ENCODE peak calls at places on chromosomes 4 and X, in nine cellular contexts. One of them, this sample, is unnamed.

GRCh38 chrX:132270699-132271098 is 51.5 kb upstream of the RAP2C start:
- ATAC-seq in upper lobe of right lung: peak; percentile 26
- ATAC-seq in T-helper 17 cell: no peak
- ATAC-seq in heart right ventricle: peak; percentile 43
- ATAC-seq in effector memory CD8-positive, alpha-beta T cell: no peak
- ATAC-seq in activated B cell treated with CpG ODN at 0.5 μM for 24 hours: no peak
- ATAC-seq in foreskin keratinocyte: peak; percentile 96
- ATAC-seq in CD4-positive, alpha-beta T cell: no peak
- ATAC-seq in Panc1: no peak
- ATAC-seq in this sample: no peak

GRCh38 chr4:42914937-42915336 is 22.4 kb downstream of the GRXCR1 start:
- ATAC-seq in upper lobe of right lung: no peak
- ATAC-seq in T-helper 17 cell: no peak
- ATAC-seq in heart right ventricle: no peak
- ATAC-seq in effector memory CD8-positive, alpha-beta T cell: no peak
- ATAC-seq in activated B cell treated with CpG ODN at 0.5 μM for 24 hours: no peak
- ATAC-seq in foreskin keratinocyte: no peak
- ATAC-seq in CD4-positive, alpha-beta T cell: no peak
- ATAC-seq in Panc1: no peak
- ATAC-seq in this sample: no peak

GRCh38 chrX:40729923-40730584 is 5.3 kb downstream of the MED14 start:
- ATAC-seq in upper lobe of right lung: peak; percentile 57
- ATAC-seq in T-helper 17 cell: no peak
- ATAC-seq in heart right ventricle: no peak
- ATAC-seq in effector memory CD8-positive, alpha-beta T cell: no peak
- ATAC-seq in activated B cell treated with CpG ODN at 0.5 μM for 24 hours: peak; percentile 41
- ATAC-seq in foreskin keratinocyte: no peak
- ATAC-seq in CD4-positive, alpha-beta T cell: no peak
- ATAC-seq in Panc1: no peak
- ATAC-seq in this sample: no peak

GRCh38 chr4:1969928-1970723 is 38.6 kb downstream of the NELFA start:
- ATAC-seq in upper lobe of right lung: no peak
- ATAC-seq in T-helper 17 cell: no peak
- ATAC-seq in heart right ventricle: no peak
- ATAC-seq in effector memory CD8-positive, alpha-beta T cell: no peak
- ATAC-seq in activated B cell treated with CpG ODN at 0.5 μM for 24 hours: no peak
- ATAC-seq in foreskin keratinocyte: no peak
- ATAC-seq in CD4-positive, alpha-beta T cell: no peak
- ATAC-seq in Panc1: no peak
- ATAC-seq in this sample: no peak

GRCh38 chrX:44931441-44931973 is 58.5 kb downstream of the KDM6A start:
- ATAC-seq in upper lobe of right lung: no peak
- ATAC-seq in T-helper 17 cell: no peak
- ATAC-seq in heart right ventricle: no peak
- ATAC-seq in effector memory CD8-positive, alpha-beta T cell: peak; percentile 24
- ATAC-seq in activated B cell treated with CpG ODN at 0.5 μM for 24 hours: no peak
- ATAC-seq in foreskin keratinocyte: no peak
- ATAC-seq in CD4-positive, alpha-beta T cell: no peak
- ATAC-seq in Panc1: no peak
- ATAC-seq in this sample: no peak

GRCh38 chr4:23613782-23614181 is 276.1 kb downstream of the PPARGC1A start:
- ATAC-seq in upper lobe of right lung: no peak
- ATAC-seq in T-helper 17 cell: no peak
- ATAC-seq in heart right ventricle: no peak
- ATAC-seq in effector memory CD8-positive, alpha-beta T cell: no peak
- ATAC-seq in activated B cell treated with CpG ODN at 0.5 μM for 24 hours: no peak
- ATAC-seq in foreskin keratinocyte: no peak
- ATAC-seq in CD4-positive, alpha-beta T cell: no peak
- ATAC-seq in Panc1: no peak
- ATAC-seq in this sample: no peak

GRCh38 chr4:84750260-84750955 is 167.5 kb downstream of the CDS1 start:
- ATAC-seq in upper lobe of right lung: peak; percentile 72
- ATAC-seq in T-helper 17 cell: peak; percentile 45
- ATAC-seq in heart right ventricle: peak; percentile 51
- ATAC-seq in effector memory CD8-positive, alpha-beta T cell: no peak
- ATAC-seq in activated B cell treated with CpG ODN at 0.5 μM for 24 hours: no peak
- ATAC-seq in foreskin keratinocyte: peak; percentile 63
- ATAC-seq in CD4-positive, alpha-beta T cell: no peak
- ATAC-seq in Panc1: no peak
- ATAC-seq in this sample: no peak

GRCh38 chr4:103075435-103075893 is 1.1 kb downstream of the SLC9B2 start:
- ATAC-seq in upper lobe of right lung: no peak
- ATAC-seq in T-helper 17 cell: no peak
- ATAC-seq in heart right ventricle: no peak
- ATAC-seq in effector memory CD8-positive, alpha-beta T cell: no peak
- ATAC-seq in activated B cell treated with CpG ODN at 0.5 μM for 24 hours: no peak
- ATAC-seq in foreskin keratinocyte: no peak
- ATAC-seq in CD4-positive, alpha-beta T cell: no peak
- ATAC-seq in Panc1: peak; percentile 8
- ATAC-seq in this sample: no peak

GRCh38 chr4:176981551-176981950 is 188.8 kb upstream of the VEGFC start:
- ATAC-seq in upper lobe of right lung: peak; percentile 49
- ATAC-seq in T-helper 17 cell: no peak
- ATAC-seq in heart right ventricle: no peak
- ATAC-seq in effector memory CD8-positive, alpha-beta T cell: no peak
- ATAC-seq in activated B cell treated with CpG ODN at 0.5 μM for 24 hours: no peak
- ATAC-seq in foreskin keratinocyte: peak; percentile 25
- ATAC-seq in CD4-positive, alpha-beta T cell: no peak
- ATAC-seq in Panc1: no peak
- ATAC-seq in this sample: no peak

GRCh38 chr4:163048447-163048846 is 118.2 kb downstream of the NAF1 start:
- ATAC-seq in upper lobe of right lung: peak; percentile 48
- ATAC-seq in T-helper 17 cell: no peak
- ATAC-seq in heart right ventricle: no peak
- ATAC-seq in effector memory CD8-positive, alpha-beta T cell: no peak
- ATAC-seq in activated B cell treated with CpG ODN at 0.5 μM for 24 hours: no peak
- ATAC-seq in foreskin keratinocyte: peak; percentile 61
- ATAC-seq in CD4-positive, alpha-beta T cell: no peak
- ATAC-seq in Panc1: no peak
- ATAC-seq in this sample: peak; percentile 63

This sample was measured in stimulated activated memory B cell treated with anti-CD40 and anti-IgM and Interleukin-4, amounts not matched to agents 10 μg/mL and 1 μg/mL and 100 μg/mL, for 72 hours.